ENCODE peak calls at places on chromosomes 16 and 17, in six cellular contexts. Q, D, W, Y, J and X are unnamed samples.

GRCh38 chr17:80884811-80885210 is 106.8 kb upstream of the CHMP6 start:
- DNase-seq in D (peak; percentile 63), W (peak; percentile 14), J (no peak), Q (no peak), Y (no peak), X (no peak)

GRCh38 chr17:40604327-40605080 is 39.2 kb upstream of the CCR7 start:
- DNase-seq in D (no peak), J (no peak), W (no peak), Y (no peak), Q (no peak), X (no peak)

GRCh38 chr16:48099455-48099854 is 56.3 kb downstream of the ABCC12 start:
- DNase-seq in Q (no peak), J (no peak), W (peak; percentile 54), Y (peak; percentile 20), D (no peak), X (peak; percentile 39)

GRCh38 chr16:69270395-69270794 is 40.8 kb upstream of the VPS4A start:
- DNase-seq in Q (peak; percentile 67), J (no peak), D (no peak), Y (no peak), W (no peak), X (no peak)

GRCh38 chr16:14454391-14454790 is 175.7 kb downstream of the PARN start:
- DNase-seq in J (no peak), D (no peak), W (no peak), Y (peak; percentile 27), Q (peak; percentile 4), X (peak; percentile 39)

GRCh38 chr16:8751481-8752311 is 45.7 kb downstream of the TMEM186 start:
- DNase-seq in W (no peak), Y (peak; percentile 51), J (peak; percentile 52), D (peak; percentile 29), Q (peak; percentile 24), X (peak; percentile 80)

GRCh38 chr17:77235370-77236080 is 94.8 kb downstream of the SEC14L1 start:
- DNase-seq in D (no peak), J (peak; percentile 44), Q (peak; percentile 75), Y (no peak), W (peak; percentile 68), X (peak; percentile 89)

GRCh38 chr17:4600563-4600962 is 16.2 kb downstream of the SMTNL2 start:
- DNase-seq in D (no peak), J (peak; percentile 71), Q (no peak), W (peak; percentile 91), Y (no peak), X (no peak)

GRCh38 chr16:87966685-87967185 is 15.5 kb downstream of the BANP start:
- DNase-seq in W (no peak), J (peak; percentile 52), Q (no peak), D (peak; percentile 84), Y (no peak), X (no peak)

GRCh38 chr16:69619514-69619913 is 53.7 kb downstream of the NFAT5 start:
- DNase-seq in J (no peak), W (no peak), Y (no peak), Q (no peak), D (no peak), X (peak; percentile 30)

GRCh38 chr17:68200689-68201424 is 47.0 kb upstream of the AMZ2 start:
- DNase-seq in Y (peak; percentile 83), D (peak; percentile 94), J (peak; percentile 86), W (peak; percentile 82), Q (no peak), X (peak; percentile 74)

GRCh38 chr16:17409894-17410293 is 60.9 kb downstream of the XYLT1 start:
- DNase-seq in Q (no peak), Y (no peak), J (no peak), D (no peak), W (no peak), X (no peak)

GRCh38 chr17:31533546-31534155 is 142.2 kb downstream of the RAB11FIP4 start:
- DNase-seq in Q (peak; percentile 23), Y (peak; percentile 63), W (no peak), J (peak; percentile 71), D (peak; percentile 80), X (peak; percentile 75)

GRCh38 chr17:75535119-75535537 is 9.6 kb downstream of the LLGL2 start:
- DNase-seq in D (peak; percentile 88), W (no peak), J (peak; percentile 53), Q (no peak), Y (no peak), X (no peak)

GRCh38 chr17:80430446-80431245 is 15.7 kb downstream of the ENDOV start:
- DNase-seq in Y (no peak), W (no peak), J (no peak), Q (no peak), D (peak; percentile 56), X (no peak)

GRCh38 chr17:76078859-76079576 is at the start of gene ZACN:
- DNase-seq in D (no peak), W (no peak), Y (no peak), J (no peak), Q (no peak), X (no peak)

GRCh38 chr17:12055889-12056288 is 35.2 kb downstream of the MAP2K4 start:
- DNase-seq in Q (no peak), W (no peak), J (no peak), Y (no peak), D (no peak), X (no peak)

GRCh38 chr17:44628234-44629188 is 27.8 kb upstream of the MEIOC start:
- DNase-seq in D (peak; percentile 85), J (peak; percentile 19), W (peak; percentile 49), Y (no peak), Q (no peak), X (peak; percentile 15)

GRCh38 chr16:73505178-73505968 is 457.4 kb upstream of the ZFHX3 start:
- DNase-seq in J (no peak), Y (no peak), Q (no peak), W (no peak), D (no peak), X (no peak)
- H3K4me3 ChIP-seq in J (no peak overlapping the region), Y (no peak overlapping the region), Q (no peak overlapping the region), W (peak overlapping the region; percentile 46), D (no peak overlapping the region), X (no peak overlapping the region)

DNA sequence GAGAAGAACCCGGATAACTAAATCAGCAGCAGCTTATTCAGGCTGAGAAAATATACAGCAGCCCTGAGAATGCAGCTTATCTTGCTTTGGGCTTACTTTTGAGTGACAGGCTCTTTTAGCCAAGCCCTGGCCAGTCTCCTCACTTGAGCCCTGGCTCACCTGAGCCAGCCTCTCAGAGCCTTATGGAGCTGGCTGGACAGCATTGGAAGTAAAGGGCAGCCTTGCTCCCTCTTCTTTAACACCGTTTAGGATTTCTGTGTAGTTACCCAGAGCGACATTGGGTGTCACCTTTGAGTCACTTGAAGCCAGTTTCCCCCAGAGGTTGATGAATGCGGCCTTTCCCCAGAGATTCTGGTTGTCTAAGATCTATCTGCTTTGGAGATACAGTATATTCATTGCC is 7.7 kb upstream of the NPIPB2 start:
- DNase-seq in Q (peak; percentile 16), J (peak; percentile 68), D (no peak), Y (peak; percentile 68), W (no peak), X (peak; percentile 51)
- TF ChIP-seq CTCF in Q (peak; percentile 61), J (peak; percentile 53), D (peak; percentile 45), Y (peak; percentile 62), W (peak; percentile 28), X (peak; percentile 44)

DNA sequence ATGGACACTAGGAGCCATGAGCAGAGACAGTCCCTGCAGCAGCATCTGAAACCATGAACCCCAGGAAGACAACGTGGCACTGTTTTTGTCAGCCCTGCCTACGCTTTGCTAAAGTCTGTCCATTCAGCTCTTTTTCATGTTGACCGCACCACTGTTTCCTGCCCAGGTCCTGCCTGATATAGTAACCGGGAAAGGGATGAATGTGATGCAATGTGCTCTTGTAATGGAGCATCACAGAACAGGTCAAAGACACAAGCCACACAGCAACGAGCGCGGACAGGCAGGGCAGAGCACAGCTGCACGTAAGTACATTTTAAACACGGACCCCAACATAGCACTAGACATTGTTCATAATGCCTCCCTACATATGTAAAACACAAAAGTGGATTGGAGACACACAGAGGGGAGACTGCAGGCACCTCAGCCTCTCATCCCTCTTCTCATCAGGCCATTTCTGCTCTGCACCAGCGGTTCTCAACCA is 16.9 kb upstream of the TNFRSF13B start:
- DNase-seq in W (no peak), Q (no peak), J (no peak), Y (no peak), D (no peak), X (peak; percentile 6)
- H3K4me3 ChIP-seq in W (no peak overlapping the region), Q (no peak overlapping the region), J (no peak overlapping the region), Y (no peak overlapping the region), D (peak overlapping the region; percentile 56), X (no peak overlapping the region)

GRCh38 chr16:23678430-23679273 is at the start of gene PLK1:
- DNase-seq in W (peak; percentile 75), Q (no peak), J (peak; percentile 92), Y (peak; percentile 89), D (peak; percentile 92), X (peak; percentile 78)
- TF ChIP-seq CTCF in W (peak; percentile 11), Q (peak; percentile 52), J (peak; percentile 49), Y (peak; percentile 42), D (no peak), X (peak; percentile 48)